ENCODE peak calls at places on chromosomes 5 and 9, in five cellular contexts. R is fibroblast of pulmonary artery, A is glutamatergic neuron, V is GM23338, W is cardiac fibroblast. L is an unnamed sample.

GRCh38 chr9:36584626-36585460 is 12.1 kb downstream of the MELK start:
- DNase-seq in R (peak; percentile 43), A (no peak), V (no peak), W (peak; percentile 34), L (peak; percentile 37)

GRCh38 chr9:126806336-126806735 is 1.5 kb downstream of the ZBTB43 start:
- DNase-seq in R (peak; percentile 55), A (no peak), V (no peak), W (peak; percentile 56), L (no peak)

GRCh38 chr9:127102788-127103187 is 19.6 kb downstream of the ANGPTL2 start:
- DNase-seq in R (no peak), A (no peak), V (no peak), W (no peak), L (no peak)

GRCh38 chr5:1255081-1255561 is 29.9 kb downstream of the SLC6A18 start:
- DNase-seq in R (no peak), A (no peak), V (no peak), W (no peak), L (no peak)

GRCh38 chr9:85743290-85744128 is 1.8 kb upstream of the AGTPBP1 start:
- DNase-seq in R (peak; percentile 75), A (no peak), V (peak; percentile 50), W (peak; percentile 73), L (peak; percentile 79)

GRCh38 chr5:169024426-169024825 is 276.5 kb downstream of the SLIT3 start:
- DNase-seq in R (peak; percentile 46), A (no peak), V (no peak), W (peak; percentile 72), L (no peak)

GRCh38 chr9:133188006-133188842 is 20.8 kb downstream of the OBP2B start:
- DNase-seq in R (peak; percentile 7), A (peak; percentile 66), V (peak; percentile 80), W (peak; percentile 4), L (no peak)

GRCh38 chr5:1431021-1431811 is 14.0 kb downstream of the SLC6A3 start:
- DNase-seq in R (no peak), A (no peak), V (no peak), W (no peak), L (no peak)

GRCh38 chr9:133989554-133990365 is 2.4 kb downstream of the VAV2 start:
- DNase-seq in R (no peak), A (no peak), V (no peak), W (no peak), L (no peak)

GRCh38 chr9:134218230-134218629 is 53.9 kb upstream of the RNU6ATAC start:
- DNase-seq in R (no peak), A (peak; percentile 9), V (no peak), W (no peak), L (no peak)

GRCh38 chr5:115306011-115306530 is 9.6 kb upstream of the CCDC112 start:
- DNase-seq in R (no peak), A (no peak), V (peak; percentile 11), W (no peak), L (no peak)

GRCh38 chr9:128895556-128895955 is 13.6 kb downstream of the LRRC8A start:
- DNase-seq in R (no peak), A (no peak), V (peak; percentile 54), W (no peak), L (no peak)

GRCh38 chr9:89675403-89675771 is 70.6 kb downstream of the GADD45G start:
- DNase-seq in R (no peak), A (peak; percentile 82), V (no peak), W (no peak), L (no peak)

GRCh38 chr5:176781638-176782570 is 28.5 kb upstream of the UNC5A start:
- DNase-seq in R (no peak), A (no peak), V (no peak), W (no peak), L (no peak)

GRCh38 chr5:44536650-44537260 is 147.5 kb upstream of the FGF10 start:
- DNase-seq in R (peak; percentile 24), A (peak; percentile 39), V (peak; percentile 79), W (peak; percentile 31), L (peak; percentile 1)

GRCh38 chr9:7777776-7778175 is 21.8 kb downstream of the DMAC1 start:
- DNase-seq in R (no peak), A (no peak), V (no peak), W (no peak), L (no peak)

GRCh38 chr5:110996742-110997141 is 74.8 kb upstream of the TSLP start:
- DNase-seq in R (no peak), A (no peak), V (no peak), W (no peak), L (no peak)

GRCh38 chr5:56802235-56802634 is 13.1 kb upstream of the MAP3K1 start:
- DNase-seq in R (no peak), A (peak; percentile 66), V (no peak), W (no peak), L (no peak)

GRCh38 chr5:168291961-168292782 is 727 bp downstream of the WWC1 start:
- DNase-seq in R (no peak), A (peak; percentile 58), V (peak; percentile 81), W (peak; percentile 19), L (no peak)

GRCh38 chr9:117704024-117704575 is at the start of gene TLR4:
- DNase-seq in R (peak; percentile 88), A (no peak), V (peak; percentile 16), W (peak; percentile 88), L (no peak)

GRCh38 chr9:126505697-126506346 is 107.9 kb upstream of the LMX1B start:
- DNase-seq in R (no peak), A (peak; percentile 1), V (no peak), W (no peak), L (no peak)

GRCh38 chr9:81826541-81826906 is 101.7 kb upstream of the SPATA31D4 start:
- DNase-seq in R (peak; percentile 94), A (no peak), V (no peak), W (peak; percentile 97), L (no peak)
- TF ChIP-seq CTCF in R (peak; percentile 26), A (no peak), V (no peak), W (no peak), L (no peak)

DNA sequence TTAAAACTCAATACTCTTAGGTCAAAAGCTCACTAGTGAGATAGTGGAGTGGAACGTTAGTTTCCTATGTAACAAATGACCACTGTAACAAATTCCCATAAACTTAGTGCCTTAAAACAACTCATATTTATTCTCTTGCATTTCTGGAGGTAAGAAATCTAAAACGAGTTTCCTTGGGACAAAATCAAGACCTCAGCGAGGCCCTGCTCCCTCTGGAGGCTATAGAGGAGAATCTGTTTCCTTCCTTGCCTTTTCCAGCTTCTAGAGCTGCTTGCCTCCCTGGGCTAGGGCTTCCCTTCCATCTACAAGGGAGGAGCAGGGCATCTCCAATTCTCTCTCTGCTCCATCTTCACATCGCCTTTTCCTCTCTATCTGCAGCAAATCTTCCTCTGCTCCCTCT is 32.0 kb downstream of the SEMA5A start:
- DNase-seq in R (peak; percentile 55), A (no peak), V (peak; percentile 69), W (peak; percentile 60), L (no peak)
- TF ChIP-seq CTCF in R (peak; percentile 52), A (no peak), V (peak; percentile 44), W (peak; percentile 43), L (peak; percentile 56)

GRCh38 chr5:96662725-96663513 is 743 bp downstream of the CAST start:
- DNase-seq in R (peak; percentile 89), A (peak; percentile 70), V (peak; percentile 84), W (peak; percentile 95), L (no peak)
- TF ChIP-seq CTCF in R (no peak), A (no peak), V (no peak), W (no peak), L (no peak)

DNA sequence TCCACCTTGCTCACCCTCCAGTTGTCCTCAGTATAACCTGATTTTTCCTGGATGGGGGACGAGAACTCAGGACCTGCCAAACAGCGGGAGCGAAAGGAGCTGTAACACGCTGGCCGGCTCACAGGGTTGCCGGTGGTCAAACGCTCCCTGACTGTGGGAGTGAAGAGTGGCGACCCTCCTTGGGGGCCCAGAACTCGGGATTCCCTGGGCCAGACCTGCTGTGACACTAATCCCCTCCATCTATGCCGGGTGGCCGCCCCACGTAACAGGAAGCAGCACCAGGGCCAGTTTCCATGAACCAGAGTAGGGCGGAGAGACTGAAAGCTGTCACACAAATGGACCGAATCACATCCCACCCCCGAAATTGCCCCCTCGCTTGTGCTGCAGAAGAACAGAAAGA is 1809.2 kb upstream of the ACO1 start:
- DNase-seq in R (no peak), A (no peak), V (no peak), W (no peak), L (no peak)
- TF ChIP-seq CTCF in R (no peak), A (no peak), V (no peak), W (no peak), L (no peak)

L was measured in AG09309.